ENCODE peak calls at places on chromosomes 2 and 18, in ten cellular contexts. E is esophagus squamous epithelium, I is spleen, G is gastrocnemius medialis, T is sigmoid colon, S is body of pancreas, D is adrenal gland, Y is heart left ventricle, U is A549, Z is transverse colon. M is an unnamed sample.

GRCh38 chr18:3652380-3653262 is 202.6 kb downstream of the TGIF1 start:
- DNase-seq in E (no peak), I (no peak), G (no peak), T (no peak), S (peak), D (peak), Y (peak), U (peak), Z (peak), M (no peak)

GRCh38 chr2:159921752-159922404 is 123.9 kb upstream of the CD302 start:
- DNase-seq in E (peak), I (peak), G (no peak), T (peak), S (peak), D (peak), Y (peak), U (peak), Z (peak), M (peak)

GRCh38 chr18:23910032-23910431 is 104.5 kb upstream of the TTC39C start:
- DNase-seq in E (no peak), I (no peak), G (no peak), T (no peak), S (no peak), D (no peak), Y (no peak), U (no peak), Z (no peak), M (no peak)

GRCh38 chr2:19654310-19655090 is 247.3 kb downstream of the TTC32 start:
- DNase-seq in E (no peak), I (no peak), G (no peak), T (no peak), S (no peak), D (no peak), Y (no peak), U (no peak), Z (no peak), M (no peak)

GRCh38 chr2:95008311-95008710 is 17.2 kb upstream of the MAL start:
- DNase-seq in E (no peak), I (peak), G (no peak), T (no peak), S (no peak), D (no peak), Y (no peak), U (no peak), Z (no peak), M (no peak)

GRCh38 chr2:107633580-107634147 is 193.0 kb upstream of the RGPD4 start:
- DNase-seq in E (no peak), I (no peak), G (no peak), T (no peak), S (no peak), D (no peak), Y (no peak), U (peak), Z (no peak), M (no peak)

GRCh38 chr2:196967126-196967525 is 40.6 kb upstream of the PGAP1 start:
- DNase-seq in E (no peak), I (no peak), G (no peak), T (no peak), S (no peak), D (no peak), Y (no peak), U (no peak), Z (no peak), M (no peak)

GRCh38 chr2:212173331-212173730 is 365.3 kb downstream of the ERBB4 start:
- DNase-seq in E (no peak), I (no peak), G (no peak), T (no peak), S (no peak), D (no peak), Y (no peak), U (no peak), Z (no peak), M (no peak)

GRCh38 chr2:33134764-33135560 is 188.2 kb downstream of the LTBP1 start:
- DNase-seq in E (no peak), I (no peak), G (no peak), T (no peak), S (no peak), D (no peak), Y (no peak), U (no peak), Z (no peak), M (no peak)

GRCh38 chr2:19676770-19677169 is 225.0 kb downstream of the TTC32 start:
- DNase-seq in E (no peak), I (no peak), G (no peak), T (no peak), S (no peak), D (no peak), Y (no peak), U (peak), Z (no peak), M (no peak)

GRCh38 chr2:229980440-229981184 is 58.3 kb downstream of the FBXO36 start:
- DNase-seq in E (no peak), I (peak), G (peak), T (peak), S (peak), D (peak), Y (peak), U (no peak), Z (peak), M (no peak)

GRCh38 chr2:185484601-185485000 is 254.0 kb upstream of the FSIP2 start:
- DNase-seq in E (no peak), I (no peak), G (no peak), T (no peak), S (no peak), D (no peak), Y (no peak), U (no peak), Z (no peak), M (no peak)

GRCh38 chr2:55616509-55617159 is 788 bp downstream of the PPP4R3B start:
- DNase-seq in E (no peak), I (no peak), G (peak), T (no peak), S (peak), D (peak), Y (no peak), U (peak), Z (peak), M (no peak)

GRCh38 chr2:8408560-8409460 is 273.0 kb upstream of the ID2 start:
- DNase-seq in E (no peak), I (no peak), G (no peak), T (no peak), S (no peak), D (peak), Y (no peak), U (no peak), Z (no peak), M (no peak)

GRCh38 chr2:25336446-25336845 is 5.3 kb downstream of the DNMT3A start:
- DNase-seq in E (no peak), I (peak), G (no peak), T (no peak), S (no peak), D (no peak), Y (no peak), U (no peak), Z (no peak), M (no peak)

GRCh38 chr2:141770511-141770910 is 360.3 kb downstream of the LRP1B start:
- DNase-seq in E (no peak), I (no peak), G (no peak), T (no peak), S (no peak), D (no peak), Y (no peak), U (no peak), Z (no peak), M (no peak)

GRCh38 chr18:54679318-54680149 is 88.5 kb downstream of the DYNAP start:
- DNase-seq in E (no peak), I (no peak), G (no peak), T (no peak), S (peak), D (no peak), Y (no peak), U (peak), Z (no peak), M (no peak)

GRCh38 chr2:238777369-238778067 is 70.4 kb upstream of the TWIST2 start:
- DNase-seq in E (no peak), I (no peak), G (no peak), T (no peak), S (no peak), D (no peak), Y (no peak), U (no peak), Z (no peak), M (no peak)

GRCh38 chr2:180761224-180761623 is 219.2 kb upstream of the UBE2E3 start:
- DNase-seq in E (no peak), I (no peak), G (peak), T (no peak), S (no peak), D (no peak), Y (no peak), U (peak), Z (no peak), M (no peak)

GRCh38 chr18:58654896-58655614 is 16.2 kb upstream of the MALT1 start:
- DNase-seq in E (no peak), I (no peak), G (no peak), T (no peak), S (no peak), D (no peak), Y (no peak), U (no peak), Z (no peak), M (no peak)

GRCh38 chr2:85175369-85176299 is 42.4 kb downstream of the TCF7L1 start:
- DNase-seq in E (no peak), I (no peak), G (peak), T (no peak), S (peak), D (no peak), Y (no peak), U (no peak), Z (no peak), M (peak)

GRCh38 chr2:226583715-226584114 is 215.9 kb downstream of the IRS1 start:
- DNase-seq in E (no peak), I (no peak), G (no peak), T (no peak), S (no peak), D (no peak), Y (no peak), U (peak), Z (no peak), M (no peak)

GRCh38 chr2:190864375-190864774 is 16.2 kb upstream of the GLS start:
- DNase-seq in E (no peak), I (no peak), G (no peak), T (no peak), S (no peak), D (no peak), Y (no peak), U (no peak), Z (no peak), M (no peak)

GRCh38 chr2:60679059-60679780 is 76.8 kb upstream of the PAPOLG start:
- DNase-seq in E (no peak), I (no peak), G (no peak), T (no peak), S (no peak), D (no peak), Y (no peak), U (no peak), Z (no peak), M (no peak)

GRCh38 chr2:8303322-8303832 is 378.5 kb upstream of the ID2 start:
- DNase-seq in E (peak), I (peak), G (peak), T (peak), S (peak), D (peak), Y (peak), U (no peak), Z (peak), M (no peak)

GRCh38 chr2:240466579-240467148 is 31.2 kb downstream of the GPC1 start:
- DNase-seq in E (no peak), I (peak), G (no peak), T (peak), S (peak), D (peak), Y (peak), U (no peak), Z (peak), M (peak)

GRCh38 chr2:202178342-202178958 is 59.9 kb downstream of the SUMO1 start:
- DNase-seq in E (no peak), I (no peak), G (peak), T (peak), S (peak), D (peak), Y (peak), U (peak), Z (peak), M (no peak)

GRCh38 chr2:62415019-62415431 is 91.0 kb downstream of the TMEM17 start:
- DNase-seq in E (no peak), I (no peak), G (no peak), T (no peak), S (peak), D (no peak), Y (no peak), U (no peak), Z (peak), M (no peak)

GRCh38 chr2:67996772-67997527 is 65.9 kb downstream of the C1D start:
- DNase-seq in E (no peak), I (no peak), G (no peak), T (no peak), S (no peak), D (no peak), Y (no peak), U (no peak), Z (no peak), M (no peak)

GRCh38 chr2:25570161-25570840 is 103.1 kb downstream of the DTNB start:
- DNase-seq in E (no peak), I (no peak), G (no peak), T (no peak), S (no peak), D (no peak), Y (no peak), U (no peak), Z (no peak), M (no peak)

GRCh38 chr2:98899041-98899702 is 36.9 kb downstream of the CRACDL start:
- DNase-seq in E (no peak), I (no peak), G (no peak), T (peak), S (no peak), D (no peak), Y (no peak), U (no peak), Z (no peak), M (no peak)

GRCh38 chr18:46630160-46630559 is 26.9 kb downstream of the LOXHD1 start:
- DNase-seq in E (no peak), I (no peak), G (no peak), T (no peak), S (no peak), D (no peak), Y (no peak), U (no peak), Z (no peak), M (no peak)

GRCh38 chr2:19648583-19648982 is 253.2 kb downstream of the TTC32 start:
- DNase-seq in E (no peak), I (no peak), G (no peak), T (peak), S (no peak), D (peak), Y (no peak), U (peak), Z (no peak), M (no peak)

GRCh38 chr2:201129044-201129505 is 13.1 kb downstream of the CFLAR start:
- DNase-seq in E (no peak), I (no peak), G (no peak), T (no peak), S (peak), D (no peak), Y (peak), U (peak), Z (peak), M (no peak)
- TF ChIP-seq POLR2A in E (no peak), I (no peak), G (peak), T (no peak), S (no peak), D (no peak), Y (no peak), U (no peak), Z (no peak), M (no peak)

GRCh38 chr2:70765507-70765906 is 2.5 kb downstream of the ADD2 start:
- DNase-seq in E (no peak), I (no peak), G (no peak), T (no peak), S (no peak), D (no peak), Y (no peak), U (no peak), Z (no peak), M (no peak)

GRCh38 chr2:70767699-70768584 is at the start of gene ADD2:
- DNase-seq in E (no peak), I (peak), G (no peak), T (no peak), S (peak), D (peak), Y (peak), U (peak), Z (peak), M (no peak)

GRCh38 chr2:70768585-70769085 is 635 bp upstream of the ADD2 start:
- DNase-seq in E (no peak), I (no peak), G (no peak), T (no peak), S (no peak), D (no peak), Y (no peak), U (no peak), Z (no peak), M (no peak)

GRCh38 chr2:70767094-70767698 is 804 bp downstream of the ADD2 start:
- DNase-seq in E (no peak), I (peak), G (no peak), T (no peak), S (no peak), D (no peak), Y (no peak), U (peak), Z (no peak), M (no peak)

DNA sequence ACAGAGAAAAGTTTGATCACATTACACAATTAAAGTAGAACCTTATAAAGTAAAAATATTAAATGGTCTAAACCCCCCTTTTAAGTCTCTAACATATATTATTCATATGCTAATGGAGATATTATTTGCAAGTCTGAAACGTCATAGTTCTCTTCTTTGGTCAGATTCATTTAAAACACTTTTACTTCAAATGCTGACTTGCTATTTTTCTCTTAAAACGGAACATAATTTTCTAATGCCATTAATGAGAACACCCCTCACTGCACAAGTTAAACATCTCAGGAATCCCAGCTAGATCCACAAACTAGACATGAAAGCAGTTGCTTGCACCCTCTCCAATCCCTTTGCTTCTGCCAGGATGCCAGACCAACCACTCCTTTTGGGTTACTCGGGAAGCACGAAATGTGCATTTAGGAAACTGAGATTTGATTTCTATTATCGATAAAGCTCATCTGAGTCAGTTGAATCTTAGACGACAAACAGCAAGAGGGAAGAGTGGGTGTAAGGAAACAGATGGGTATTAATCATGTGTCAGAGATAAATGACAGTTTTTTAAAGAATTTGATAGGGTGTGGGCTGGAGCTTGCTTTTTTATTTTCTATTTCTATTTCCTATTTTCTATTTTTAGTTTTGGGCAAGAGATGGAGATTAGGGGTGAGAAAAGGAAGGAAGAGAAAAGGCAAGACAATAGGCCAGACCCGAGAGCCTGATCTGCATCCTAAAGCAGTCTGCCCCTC is 1.5 kb downstream of the ADD2 start:
- DNase-seq in E (no peak), I (no peak), G (no peak), T (no peak), S (no peak), D (no peak), Y (no peak), U (no peak), Z (no peak), M (no peak)
- H3K4me3 ChIP-seq in E (peak), I (peak), G (peak), T (peak), S (no peak), D (no peak), Y (peak), U (peak), Z (no peak), M (peak)

DNA sequence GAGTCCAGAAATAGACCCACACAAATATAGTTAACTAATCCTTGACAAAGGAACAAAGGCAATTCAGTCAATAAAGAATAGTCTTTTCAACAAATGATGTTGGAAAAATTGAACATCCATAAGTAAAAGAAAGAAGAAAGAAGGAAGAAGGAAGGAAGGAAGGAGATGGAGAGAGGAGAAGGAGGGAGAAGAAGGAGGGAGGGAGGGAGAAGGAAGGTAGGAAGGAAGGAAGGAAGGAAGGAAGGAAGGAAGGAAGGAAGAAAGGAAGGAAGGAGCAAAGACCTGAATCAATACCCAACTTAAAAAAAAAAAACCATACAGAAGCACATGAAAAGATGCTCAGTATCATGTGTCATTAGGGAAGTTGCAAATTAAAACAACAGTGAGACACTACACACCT is 148.3 kb downstream of the ATL2 start:
- DNase-seq in E (no peak), I (no peak), G (no peak), T (no peak), S (no peak), D (no peak), Y (no peak), U (no peak), Z (no peak), M (no peak)
- TF ChIP-seq POLR2A in E (no peak), I (no peak), G (no peak), T (no peak), S (no peak), D (no peak), Y (no peak), U (no peak), Z (no peak), M (no peak)

DNA sequence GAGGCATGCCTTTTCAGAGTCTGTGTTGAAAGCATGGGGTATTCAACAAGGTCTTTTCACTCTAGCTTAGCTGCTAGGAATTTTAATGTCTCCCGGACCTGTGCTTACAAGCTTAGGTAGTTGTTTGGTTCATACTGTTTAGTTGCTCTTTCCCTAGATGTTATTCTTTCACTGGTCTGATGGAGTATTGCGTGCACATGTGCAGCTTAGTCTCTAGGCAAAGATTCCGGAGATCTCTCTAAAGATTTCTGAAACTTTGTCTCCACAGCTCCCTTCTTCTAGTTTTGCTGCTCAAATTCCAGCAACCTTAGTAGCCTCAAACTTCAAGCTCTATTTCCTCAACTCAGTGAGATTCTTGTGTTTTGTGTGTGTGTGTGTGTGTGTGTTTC is 197.9 kb downstream of the MCFD2 start:
- DNase-seq in E (no peak), I (no peak), G (no peak), T (no peak), S (no peak), D (no peak), Y (no peak), U (no peak), Z (no peak), M (no peak)
- H3K4me3 ChIP-seq in E (peak), I (no peak), G (no peak), T (no peak), S (no peak), D (no peak), Y (peak), U (no peak), Z (no peak), M (no peak)

M was measured in suprapubic skin.